ENCODE peak calls at places on chromosome 11, in four cellular contexts. One of them, this sample, is unnamed.

GRCh38 chr11:27934830-27935145 is 173.2 kb downstream of the KIF18A start:
- DNase-seq in K562: no peak
- DNase-seq in HepG2: no peak
- DNase-seq in GM12878: no peak
- DNase-seq in this sample: no peak

GRCh38 chr11:46348986-46349401 is 1.7 kb downstream of the DGKZ start:
- DNase-seq in K562: no peak
- DNase-seq in HepG2: no peak
- DNase-seq in GM12878: no peak
- DNase-seq in this sample: no peak

GRCh38 chr11:79931692-79932091 is 490.9 kb upstream of the TENM4 start:
- DNase-seq in GM12878: no peak
- DNase-seq in K562: no peak
- DNase-seq in HepG2: no peak
- DNase-seq in this sample: no peak

GRCh38 chr11:106011481-106011880 is 10.6 kb downstream of the MSANTD4 start:
- DNase-seq in GM12878: no peak
- DNase-seq in K562: no peak
- DNase-seq in HepG2: no peak
- DNase-seq in this sample: no peak

GRCh38 chr11:102467080-102467708 is 14.6 kb upstream of the TMEM123 start:
- DNase-seq in K562: no peak
- DNase-seq in GM12878: no peak
- DNase-seq in HepG2: no peak
- DNase-seq in this sample: no peak

GRCh38 chr11:71249301-71249700 is 3.1 kb downstream of the SHANK2 start:
- DNase-seq in GM12878: no peak
- DNase-seq in K562: no peak
- DNase-seq in HepG2: no peak
- DNase-seq in this sample: no peak

GRCh38 chr11:1930448-1930802 is 10.9 kb downstream of the TNNT3 start:
- DNase-seq in GM12878: no peak
- DNase-seq in HepG2: no peak
- DNase-seq in K562: no peak
- DNase-seq in this sample: no peak

GRCh38 chr11:120512727-120513435 is 1.3 kb downstream of the GRIK4 start:
- DNase-seq in K562: no peak
- DNase-seq in GM12878: no peak
- DNase-seq in HepG2: no peak
- DNase-seq in this sample: no peak

GRCh38 chr11:83933008-83933407 is 646.8 kb upstream of the CCDC90B start:
- DNase-seq in GM12878: no peak
- DNase-seq in K562: no peak
- DNase-seq in HepG2: no peak
- DNase-seq in this sample: no peak

GRCh38 chr11:43738600-43739409 is 58.3 kb downstream of the HSD17B12 start:
- DNase-seq in GM12878: no peak
- DNase-seq in K562: peak; percentile 73
- DNase-seq in HepG2: peak; percentile 3
- DNase-seq in this sample: peak; percentile 38

GRCh38 chr11:129637473-129637872 is 178.2 kb upstream of the TMEM45B start:
- DNase-seq in K562: no peak
- DNase-seq in HepG2: no peak
- DNase-seq in GM12878: no peak
- DNase-seq in this sample: no peak

GRCh38 chr11:46369458-46370152 is 11.9 kb upstream of the MDK start:
- DNase-seq in HepG2: peak; percentile 70
- DNase-seq in GM12878: no peak
- DNase-seq in K562: peak; percentile 74
- DNase-seq in this sample: peak; percentile 92

GRCh38 chr11:102184269-102184987 is 74.2 kb downstream of the YAP1 start:
- DNase-seq in K562: no peak
- DNase-seq in HepG2: no peak
- DNase-seq in GM12878: no peak
- DNase-seq in this sample: no peak

GRCh38 chr11:1211838-1212237 is 11.0 kb upstream of the MUC5B start:
- DNase-seq in K562: no peak
- DNase-seq in HepG2: no peak
- DNase-seq in GM12878: no peak
- DNase-seq in this sample: no peak

GRCh38 chr11:35950082-35950481 is 6.2 kb downstream of the LDLRAD3 start:
- DNase-seq in GM12878: no peak
- DNase-seq in HepG2: no peak
- DNase-seq in K562: no peak
- DNase-seq in this sample: no peak

GRCh38 chr11:73387594-73388021 is 11.4 kb downstream of the RELT start:
- DNase-seq in GM12878: no peak
- DNase-seq in HepG2: no peak
- DNase-seq in K562: no peak
- DNase-seq in this sample: peak; percentile 37

GRCh38 chr11:97772696-97773095 is 1248.1 kb upstream of the CNTN5 start:
- DNase-seq in K562: no peak
- DNase-seq in GM12878: no peak
- DNase-seq in HepG2: no peak
- DNase-seq in this sample: no peak

GRCh38 chr11:69040051-69040450 is 8.7 kb upstream of the TPCN2 start:
- DNase-seq in HepG2: no peak
- DNase-seq in GM12878: no peak
- DNase-seq in K562: no peak
- DNase-seq in this sample: no peak

GRCh38 chr11:69048056-69048717 is 545 bp upstream of the TPCN2 start:
- DNase-seq in K562: no peak
- DNase-seq in HepG2: no peak
- DNase-seq in GM12878: no peak
- DNase-seq in this sample: peak; percentile 28

GRCh38 chr11:69041516-69041915 is 7.2 kb upstream of the TPCN2 start:
- DNase-seq in K562: no peak
- DNase-seq in HepG2: no peak
- DNase-seq in GM12878: no peak
- DNase-seq in this sample: no peak

GRCh38 chr11:69040581-69041260 is 8.0 kb upstream of the TPCN2 start:
- DNase-seq in GM12878: no peak
- DNase-seq in HepG2: no peak
- DNase-seq in K562: no peak
- DNase-seq in this sample: no peak

GRCh38 chr11:69044111-69045013 is 4.4 kb upstream of the TPCN2 start:
- DNase-seq in GM12878: no peak
- DNase-seq in HepG2: peak; percentile 68
- DNase-seq in K562: no peak
- DNase-seq in this sample: peak; percentile 88
- TF ChIP-seq JUNB in GM12878: no peak
- TF ChIP-seq JUNB in HepG2: no peak
- TF ChIP-seq JUNB in K562: no peak
- TF ChIP-seq JUNB in this sample: no peak

DNA sequence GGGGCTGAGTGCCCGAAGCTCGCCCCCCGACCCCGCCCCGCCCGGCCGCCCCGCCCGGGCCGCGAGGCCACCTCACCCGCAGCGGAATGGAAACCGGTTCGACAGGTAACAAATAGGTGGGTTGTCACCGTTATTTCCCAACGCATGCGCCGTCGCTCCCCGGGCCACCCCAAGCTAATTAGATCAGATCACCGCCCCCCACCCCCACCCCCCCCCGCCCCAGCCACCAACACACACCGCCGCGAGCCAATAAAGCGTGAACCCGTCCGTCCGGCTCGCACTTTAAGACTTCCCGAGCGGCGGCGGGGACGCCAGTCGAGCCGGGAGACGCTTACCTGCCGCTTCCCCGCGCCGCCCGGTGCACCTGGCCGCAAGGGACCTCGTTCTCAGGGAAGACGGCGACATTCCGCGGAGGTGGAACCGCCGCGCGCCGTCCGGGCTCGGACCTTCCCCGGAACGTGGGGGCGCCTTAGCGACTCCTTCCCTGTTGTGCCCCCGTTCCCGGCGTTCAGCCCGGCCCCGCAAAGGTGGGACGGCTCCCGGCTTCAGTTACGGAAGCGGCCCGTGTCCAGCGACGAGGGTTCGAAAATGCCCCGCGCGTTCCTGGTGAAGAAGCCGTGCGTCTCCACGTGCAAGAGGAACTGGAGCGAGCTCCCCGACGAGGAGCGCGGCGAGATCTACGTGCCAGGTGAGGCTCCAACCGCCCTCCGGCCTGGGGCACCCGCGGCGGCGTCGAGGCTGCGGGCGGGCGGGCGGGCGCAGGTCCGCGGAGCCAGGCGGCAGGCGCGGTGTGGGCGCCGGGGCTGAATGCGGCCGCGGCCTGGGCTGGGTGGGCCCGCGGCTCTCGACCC is at the start of gene OVOL1:
- DNase-seq in GM12878: no peak
- DNase-seq in K562: no peak
- DNase-seq in HepG2: no peak
- DNase-seq in this sample: peak; percentile 87
- TF ChIP-seq EZH2 in GM12878: peak; percentile 97
- TF ChIP-seq EZH2 in K562: no peak
- TF ChIP-seq EZH2 in HepG2: peak; percentile 36
- TF ChIP-seq EZH2 in this sample: peak; percentile 76

GRCh38 chr11:62575156-62575555 is 1.5 kb upstream of the EEF1G start:
- DNase-seq in GM12878: no peak
- DNase-seq in HepG2: no peak
- DNase-seq in K562: no peak
- DNase-seq in this sample: no peak
- TF ChIP-seq JUNB in GM12878: no peak
- TF ChIP-seq JUNB in HepG2: no peak
- TF ChIP-seq JUNB in K562: no peak
- TF ChIP-seq JUNB in this sample: no peak

GRCh38 chr11:124075841-124076571 is 34.9 kb upstream of the OR10G7 start:
- DNase-seq in HepG2: no peak
- DNase-seq in K562: no peak
- DNase-seq in GM12878: no peak
- DNase-seq in this sample: peak; percentile 60
- TF ChIP-seq EZH2 in HepG2: no peak
- TF ChIP-seq EZH2 in K562: no peak
- TF ChIP-seq EZH2 in GM12878: no peak
- TF ChIP-seq EZH2 in this sample: no peak

GRCh38 chr11:3136542-3137455 is 28.3 kb downstream of the OSBPL5 start:
- DNase-seq in K562: no peak
- DNase-seq in HepG2: no peak
- DNase-seq in GM12878: no peak
- DNase-seq in this sample: no peak
- TF ChIP-seq JUNB in K562: no peak
- TF ChIP-seq JUNB in HepG2: no peak
- TF ChIP-seq JUNB in GM12878: no peak
- TF ChIP-seq JUNB in this sample: no peak

GRCh38 chr11:124739479-124740276 is at the start of gene NRGN:
- DNase-seq in K562: peak; percentile 97
- DNase-seq in HepG2: peak; percentile 79
- DNase-seq in GM12878: no peak
- DNase-seq in this sample: peak; percentile 98
- TF ChIP-seq EZH2 in K562: no peak
- TF ChIP-seq EZH2 in HepG2: no peak
- TF ChIP-seq EZH2 in GM12878: no peak
- TF ChIP-seq EZH2 in this sample: peak; percentile 82

GRCh38 chr11:62806611-62807121 is 1.4 kb upstream of the NXF1 start:
- DNase-seq in HepG2: no peak
- DNase-seq in GM12878: no peak
- DNase-seq in K562: no peak
- DNase-seq in this sample: no peak

GRCh38 chr11:62801071-62801470 is 4.2 kb downstream of the NXF1 start:
- DNase-seq in GM12878: no peak
- DNase-seq in K562: no peak
- DNase-seq in HepG2: no peak
- DNase-seq in this sample: no peak

GRCh38 chr11:62805991-62806441 is 776 bp upstream of the NXF1 start:
- DNase-seq in K562: peak; percentile 50
- DNase-seq in GM12878: no peak
- DNase-seq in HepG2: no peak
- DNase-seq in this sample: peak; percentile 47

GRCh38 chr11:62805044-62805892 is at the start of gene NXF1:
- DNase-seq in HepG2: peak; percentile 85
- DNase-seq in K562: peak; percentile 98
- DNase-seq in GM12878: peak; percentile 80
- DNase-seq in this sample: peak; percentile 96

DNA sequence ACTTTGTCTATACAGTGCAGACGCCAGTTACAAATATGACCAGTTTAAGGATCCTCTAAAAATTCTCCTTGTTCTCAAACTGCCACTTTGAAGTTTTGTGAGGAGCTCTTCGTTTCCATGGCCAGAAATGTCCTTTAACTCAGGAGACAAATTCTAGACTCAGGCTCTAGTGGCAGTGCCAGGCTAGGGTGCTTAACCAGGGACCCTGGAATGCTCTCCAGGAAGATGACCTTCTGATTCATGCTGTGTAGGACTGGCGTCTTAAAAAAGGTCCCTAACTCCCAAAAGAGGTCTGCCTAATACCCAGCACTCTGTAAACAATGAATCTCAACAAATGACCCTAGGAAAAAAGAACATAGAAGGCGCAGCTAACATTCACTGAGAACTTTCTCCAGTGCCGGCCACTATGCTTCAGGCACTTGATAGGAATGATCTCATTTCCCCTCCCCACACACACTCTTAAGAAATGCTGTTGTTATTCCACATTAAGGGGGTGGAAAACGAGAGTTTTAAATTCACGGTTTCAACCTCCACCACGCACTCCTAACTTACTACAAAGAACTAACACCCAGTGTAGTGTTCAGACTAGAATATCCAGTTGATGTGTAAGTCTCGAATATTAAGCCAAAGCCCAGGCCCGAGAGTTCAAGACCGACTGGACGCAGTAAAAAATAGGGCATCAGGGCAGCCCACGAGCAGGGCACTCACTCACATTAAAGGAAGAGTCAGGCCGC is 763 bp downstream of the NXF1 start:
- DNase-seq in GM12878: no peak
- DNase-seq in HepG2: no peak
- DNase-seq in K562: no peak
- DNase-seq in this sample: no peak
- TF ChIP-seq JUNB in GM12878: peak; percentile 16
- TF ChIP-seq JUNB in HepG2: no peak
- TF ChIP-seq JUNB in K562: no peak
- TF ChIP-seq JUNB in this sample: no peak

DNA sequence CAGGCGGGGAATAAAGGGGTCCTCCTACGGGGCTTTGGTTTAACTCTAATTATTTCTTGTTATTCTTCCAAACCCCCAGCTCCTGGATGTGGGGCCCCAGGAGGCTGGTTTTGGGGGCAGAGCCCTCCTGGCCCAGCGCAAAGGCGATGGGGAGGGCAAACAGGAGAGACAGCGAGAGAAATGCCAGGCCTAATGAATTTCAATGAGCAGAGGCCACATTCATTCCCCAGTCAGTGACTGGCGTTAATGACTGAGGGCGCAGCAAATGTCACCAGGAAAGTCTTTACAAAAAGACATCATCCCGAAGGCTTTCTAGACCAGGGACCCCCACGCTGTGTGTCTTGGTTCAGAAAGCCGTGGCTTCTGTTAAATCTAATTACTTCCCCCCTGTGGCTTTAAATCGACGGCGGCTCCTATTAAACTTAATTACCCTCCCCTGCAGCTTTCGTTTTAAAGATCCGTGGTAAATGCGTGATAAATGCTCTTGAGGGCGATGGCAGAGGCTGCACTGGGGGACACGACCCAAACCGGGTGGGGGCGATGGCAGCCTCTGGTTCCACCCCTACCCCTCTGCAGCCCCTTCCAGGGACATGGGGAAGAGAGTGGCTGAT is 1.5 kb upstream of the FGF19 start:
- DNase-seq in GM12878: no peak
- DNase-seq in K562: no peak
- DNase-seq in HepG2: no peak
- DNase-seq in this sample: no peak
- TF ChIP-seq EZH2 in GM12878: no peak
- TF ChIP-seq EZH2 in K562: no peak
- TF ChIP-seq EZH2 in HepG2: no peak
- TF ChIP-seq EZH2 in this sample: no peak

This sample was measured in GM23338.